ENCODE peak calls at places on chromosomes 11 and 22, in eight cellular contexts. T is LHCN-M2; X is activated CD4-positive, alpha-beta T cell treated with anti-CD3 and anti-CD28 coated beads for 1 hour; M is stimulated activated CD4-positive, alpha-beta T cell treated with anti-CD3 and anti-CD28 coated beads, Interleukin-1b, Interleukin-23, amount 100 ng/mL, for 24 hours; P is A549; K is renal cortical epithelial cell; N is stimulated activated CD8-positive, alpha-beta memory T cell treated with anti-CD3 and anti-CD28 coated beads, Interleukin-15, amount 100 ng/mL, for 1 hour; I is neural crest cell. F is an unnamed sample.

GRCh38 chr11:99893803-99894202 is 793.3 kb upstream of the ARHGAP42 start:
- DNase-seq in T (peak), X (no peak), M (no peak), P (no peak), K (no peak), N (no peak), I (no peak), F (no peak)

GRCh38 chr22:26547426-26547825 is 35.2 kb upstream of the TFIP11 start:
- DNase-seq in T (no peak), X (no peak), M (peak), P (no peak), K (no peak), N (no peak), I (no peak), F (no peak)

GRCh38 chr11:64007160-64007628 is 21.0 kb downstream of the OTUB1 start:
- DNase-seq in T (peak), X (no peak), M (no peak), P (peak), K (peak), N (no peak), I (no peak), F (no peak)

GRCh38 chr11:126926376-126926791 is 74.2 kb downstream of the KIRREL3 start:
- DNase-seq in T (no peak), X (no peak), M (no peak), P (no peak), K (no peak), N (no peak), I (no peak), F (no peak)

GRCh38 chr22:35524966-35525686 is 15.5 kb upstream of the RASD2 start:
- DNase-seq in T (no peak), X (no peak), M (no peak), P (no peak), K (no peak), N (no peak), I (no peak), F (no peak)

GRCh38 chr11:32434387-32435151 is 770 bp downstream of the WT1 start:
- DNase-seq in T (peak), X (no peak), M (no peak), P (peak), K (no peak), N (no peak), I (peak), F (no peak)

GRCh38 chr11:93034031-93034430 is 64.6 kb downstream of the MTNR1B start:
- DNase-seq in T (peak), X (no peak), M (no peak), P (no peak), K (peak), N (no peak), I (no peak), F (no peak)

GRCh38 chr11:70082829-70083228 is 4.7 kb downstream of the ANO1 start:
- DNase-seq in T (no peak), X (no peak), M (no peak), P (peak), K (no peak), N (no peak), I (no peak), F (no peak)

GRCh38 chr11:7311903-7312302 is 60.2 kb downstream of the SYT9 start:
- DNase-seq in T (no peak), X (no peak), M (no peak), P (no peak), K (no peak), N (no peak), I (no peak), F (no peak)

GRCh38 chr11:118896472-118896913 is 12.8 kb downstream of the CXCR5 start:
- DNase-seq in T (no peak), X (no peak), M (no peak), P (no peak), K (no peak), N (no peak), I (no peak), F (no peak)

GRCh38 chr11:84906995-84907394 is 720.1 kb downstream of the DLG2 start:
- DNase-seq in T (peak), X (no peak), M (no peak), P (no peak), K (no peak), N (no peak), I (no peak), F (no peak)

GRCh38 chr22:49189871-49190270 is 637.8 kb downstream of the BRD1 start:
- DNase-seq in T (no peak), X (no peak), M (no peak), P (no peak), K (no peak), N (no peak), I (no peak), F (no peak)

GRCh38 chr11:70021586-70021985 is 56.5 kb upstream of the ANO1 start:
- DNase-seq in T (no peak), X (no peak), M (no peak), P (no peak), K (no peak), N (no peak), I (no peak), F (no peak)

GRCh38 chr11:2507212-2507901 is 62.5 kb downstream of the KCNQ1 start:
- DNase-seq in T (no peak), X (peak), M (no peak), P (no peak), K (no peak), N (no peak), I (no peak), F (no peak)

GRCh38 chr11:96287796-96288439 is 55.1 kb downstream of the MAML2 start:
- DNase-seq in T (no peak), X (no peak), M (no peak), P (no peak), K (no peak), N (no peak), I (no peak), F (no peak)

GRCh38 chr11:70128435-70128906 is 50.4 kb downstream of the ANO1 start:
- DNase-seq in T (peak), X (no peak), M (no peak), P (peak), K (no peak), N (no peak), I (no peak), F (no peak)

GRCh38 chr22:47609653-47610052 is 847.2 kb downstream of the TBC1D22A start:
- DNase-seq in T (no peak), X (no peak), M (no peak), P (no peak), K (no peak), N (no peak), I (no peak), F (no peak)

GRCh38 chr11:47991266-47991830 is 11.0 kb downstream of the PTPRJ start:
- DNase-seq in T (no peak), X (no peak), M (no peak), P (peak), K (peak), N (no peak), I (no peak), F (peak)

GRCh38 chr11:133821776-133822175 is 23.5 kb downstream of the SPATA19 start:
- DNase-seq in T (no peak), X (no peak), M (no peak), P (peak), K (no peak), N (no peak), I (peak), F (peak)

GRCh38 chr11:117836077-117836960 is 11.8 kb upstream of the FXYD2 start:
- DNase-seq in T (no peak), X (no peak), M (no peak), P (no peak), K (peak), N (no peak), I (no peak), F (no peak)

GRCh38 chr11:46356911-46357482 is 9.7 kb downstream of the DGKZ start:
- DNase-seq in T (no peak), X (no peak), M (no peak), P (no peak), K (peak), N (no peak), I (no peak), F (no peak)

GRCh38 chr22:20013382-20013871 is 3.2 kb downstream of the ARVCF start:
- DNase-seq in T (no peak), X (no peak), M (no peak), P (peak), K (no peak), N (no peak), I (peak), F (no peak)

GRCh38 chr11:117513666-117514065 is 186.0 kb downstream of the CEP164 start:
- DNase-seq in T (no peak), X (no peak), M (no peak), P (no peak), K (peak), N (no peak), I (no peak), F (no peak)

GRCh38 chr11:42462558-42463310 is 849.1 kb upstream of the API5 start:
- DNase-seq in T (no peak), X (no peak), M (no peak), P (no peak), K (no peak), N (no peak), I (no peak), F (no peak)

GRCh38 chr11:45082744-45083543 is 63.5 kb upstream of the PRDM11 start:
- DNase-seq in T (no peak), X (no peak), M (no peak), P (no peak), K (no peak), N (no peak), I (no peak), F (no peak)

GRCh38 chr11:35142481-35143207 is 3.7 kb downstream of the CD44 start:
- DNase-seq in T (peak), X (no peak), M (no peak), P (no peak), K (peak), N (no peak), I (no peak), F (no peak)

GRCh38 chr11:65672982-65673381 is 10.3 kb upstream of the RELA start:
- DNase-seq in T (no peak), X (no peak), M (no peak), P (no peak), K (no peak), N (no peak), I (no peak), F (no peak)

GRCh38 chr22:24304067-24304675 is 33.5 kb downstream of the SPECC1L start:
- DNase-seq in T (no peak), X (no peak), M (no peak), P (no peak), K (peak), N (no peak), I (no peak), F (peak)

GRCh38 chr11:36574486-36574885 is 6.7 kb downstream of the RAG1 start:
- DNase-seq in T (no peak), X (no peak), M (no peak), P (no peak), K (peak), N (no peak), I (no peak), F (no peak)

GRCh38 chr22:17777005-17777716 is 2.9 kb upstream of the BID start:
- DNase-seq in T (no peak), X (peak), M (no peak), P (no peak), K (no peak), N (peak), I (no peak), F (no peak)

GRCh38 chr11:46106530-46107407 is 14.5 kb downstream of the PHF21A start:
- DNase-seq in T (peak), X (no peak), M (no peak), P (no peak), K (no peak), N (no peak), I (no peak), F (no peak)

GRCh38 chr11:126833020-126833419 is 167.6 kb downstream of the KIRREL3 start:
- DNase-seq in T (no peak), X (no peak), M (no peak), P (no peak), K (peak), N (no peak), I (no peak), F (no peak)

GRCh38 chr11:12682288-12682687 is 8.1 kb downstream of the TEAD1 start:
- DNase-seq in T (no peak), X (no peak), M (no peak), P (no peak), K (no peak), N (no peak), I (no peak), F (no peak)